ENCODE peak calls at places on chromosomes 13 and 19, in four cellular contexts. D is lung, E is thoracic aorta, I is PC-9. J is an unnamed sample. For H3K4me1, the result is how much of the 10 kb centered on the place peaks cover.

GRCh38 chr13:79281335-79281734 is 124.7 kb downstream of the RBM26 start:
- DNase-seq in E (no peak), I (no peak), D (no peak), J (no peak)

GRCh38 chr19:38072776-38073411 is 151.1 kb downstream of the DPF1 start:
- DNase-seq in D (no peak), E (no peak), I (no peak), J (no peak)

GRCh38 chr19:54165222-54165621 is 5.7 kb upstream of the LENG1 start:
- DNase-seq in I (no peak), E (no peak), D (no peak), J (no peak)

GRCh38 chr19:47479701-47480503 is 4.1 kb downstream of the KPTN start:
- DNase-seq in D (no peak), E (no peak), I (no peak), J (no peak)

GRCh38 chr19:47247308-47247990 is 8.9 kb upstream of the CCDC9 start:
- DNase-seq in D (peak), I (peak), E (no peak), J (no peak)

GRCh38 chr13:49300716-49301589 is 53.2 kb downstream of the CDADC1 start:
- DNase-seq in E (no peak), I (peak), D (peak), J (no peak)

GRCh38 chr13:30142502-30143211 is 164.7 kb downstream of the KATNAL1 start:
- DNase-seq in I (peak), E (no peak), D (no peak), J (no peak)

GRCh38 chr19:29576043-29576442 is 30.0 kb upstream of the POP4 start:
- DNase-seq in I (no peak), D (no peak), E (no peak), J (peak)

GRCh38 chr13:76820759-76821158 is 65.4 kb downstream of the KCTD12 start:
- DNase-seq in I (no peak), D (no peak), E (no peak), J (no peak)

GRCh38 chr19:10299545-10300458 is 9.8 kb downstream of the ZGLP1 start:
- DNase-seq in D (no peak), E (no peak), I (no peak), J (peak)

GRCh38 chr19:47762615-47763308 is 15.7 kb upstream of the SELENOW start:
- DNase-seq in D (no peak), E (no peak), I (no peak), J (no peak)

GRCh38 chr13:51935326-51936171 is 73.8 kb downstream of the CCDC70 start:
- DNase-seq in I (peak), E (no peak), D (no peak), J (no peak)

GRCh38 chr13:75704942-75705320 is 68.8 kb downstream of the LMO7 start:
- DNase-seq in E (no peak), D (peak), I (peak), J (no peak)

GRCh38 chr19:13008926-13009787 is 13.9 kb downstream of the NFIX start:
- DNase-seq in E (no peak), D (no peak), I (no peak), J (no peak)

GRCh38 chr19:13010992-13011652 is 15.8 kb downstream of the NFIX start:
- DNase-seq in E (no peak), I (no peak), D (no peak), J (no peak)

GRCh38 chr19:13011653-13012389 is 16.5 kb downstream of the NFIX start:
- DNase-seq in E (no peak), I (no peak), D (no peak), J (no peak)

GRCh38 chr19:13012390-13012689 is 17.1 kb downstream of the NFIX start:
- DNase-seq in D (no peak), I (no peak), E (no peak), J (no peak)

GRCh38 chr19:13010038-13010991 is 15.0 kb downstream of the NFIX start:
- DNase-seq in D (no peak), E (no peak), I (no peak), J (no peak)
- H3K4me3 ChIP-seq in D (no peak), E (peak), I (no peak), J (peak)

GRCh38 chr19:1257475-1258160 is 9.2 kb downstream of the MIDN start:
- DNase-seq in I (no peak), E (no peak), D (no peak), J (no peak)

GRCh38 chr19:1259206-1259872 is 9.8 kb upstream of the CIRBP start:
- DNase-seq in D (peak), E (no peak), I (peak), J (no peak)

GRCh38 chr19:1256646-1257474 is 8.5 kb downstream of the MIDN start:
- DNase-seq in D (no peak), E (no peak), I (no peak), J (no peak)

GRCh38 chr19:1258707-1259205 is 10.4 kb downstream of the MIDN start:
- DNase-seq in I (no peak), D (no peak), E (no peak), J (no peak)

GRCh38 chr19:1258161-1258492 is 9.7 kb downstream of the MIDN start:
- DNase-seq in I (no peak), E (no peak), D (no peak), J (no peak)
- H3K4me1 ChIP-seq in I (half or more), E (half or more), D (half or more), J (half or more)

DNA sequence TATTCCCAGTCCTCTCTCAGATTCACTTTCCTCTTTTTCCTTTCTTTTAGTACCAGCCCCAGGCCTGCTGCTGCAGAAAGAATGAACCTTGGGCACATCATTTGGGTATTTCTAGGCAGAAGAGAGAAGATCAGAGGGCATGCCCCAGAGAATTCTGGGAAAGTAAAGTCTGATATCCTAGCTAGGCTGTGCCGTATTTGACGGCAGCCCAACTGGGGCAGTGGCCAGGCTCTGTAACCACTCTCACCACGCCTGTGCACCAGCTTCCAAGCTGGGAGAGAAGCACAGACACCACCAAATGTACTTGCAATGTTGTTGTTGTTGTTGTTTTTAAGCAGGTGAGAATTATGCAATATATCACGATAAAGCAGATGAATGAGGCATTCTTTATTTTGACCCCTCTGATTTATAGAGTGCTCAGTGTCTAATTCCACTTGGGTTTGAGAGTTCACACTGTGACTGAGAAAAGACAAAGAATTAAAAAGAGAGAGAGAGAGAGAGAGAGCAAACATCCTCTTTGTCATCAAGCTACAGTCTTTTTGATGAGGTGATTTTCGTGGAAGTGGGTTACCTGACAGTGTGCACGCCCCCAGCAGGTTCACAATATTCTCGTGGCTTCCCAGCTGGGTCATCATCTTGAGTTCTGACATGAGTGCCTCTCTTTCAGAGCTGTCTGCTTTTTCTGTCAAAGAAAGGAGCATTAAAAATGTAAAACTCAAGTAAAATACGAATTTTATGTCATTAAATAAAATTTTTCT is 39.3 kb upstream of the URAD start:
- DNase-seq in I (no peak), D (no peak), E (no peak), J (no peak)
- TF ChIP-seq CTCF in I (no peak), D (no peak), E (no peak), J (no peak)

GRCh38 chr19:12484371-12485322 is at the start of gene ZNF709:
- DNase-seq in E (peak), I (peak), D (peak), J (no peak)

GRCh38 chr19:12484011-12484370 is 625 bp downstream of the ZNF709 start:
- DNase-seq in I (no peak), D (no peak), E (no peak), J (no peak)

GRCh38 chr19:12481781-12482504 is 2.7 kb downstream of the ZNF709 start:
- DNase-seq in D (no peak), E (no peak), I (no peak), J (no peak)

GRCh38 chr19:12485571-12485970 is 955 bp upstream of the ZNF709 start:
- DNase-seq in E (no peak), D (no peak), I (no peak), J (no peak)

GRCh38 chr19:12482505-12482886 is 2.1 kb downstream of the ZNF709 start:
- DNase-seq in D (no peak), I (no peak), E (no peak), J (no peak)
- H3K4me3 ChIP-seq in D (no peak), I (no peak), E (no peak), J (no peak)

GRCh38 chr13:113442354-113442984 is 10.8 kb downstream of the ADPRHL1 start:
- DNase-seq in E (no peak), I (no peak), D (no peak), J (no peak)
- H3K4me1 ChIP-seq in E (under half), I (under half), D (under half), J (under half)

J was measured in vagina.